ENCODE peak calls at places on chromosomes 5 and 9, in six cellular contexts. One of them, this sample, is unnamed.

GRCh38 chr5:175851727-175852126 is 19.7 kb upstream of the CPLX2 start:
- DNase-seq in GM23248: no peak
- DNase-seq in PC-3: no peak
- DNase-seq in HCT116: no peak
- DNase-seq in SK-N-SH: no peak
- DNase-seq in MM.1S: no peak
- DNase-seq in this sample: no peak

GRCh38 chr9:26012797-26013594 is 334.8 kb upstream of the TUSC1 start:
- DNase-seq in GM23248: peak
- DNase-seq in PC-3: peak
- DNase-seq in HCT116: no peak
- DNase-seq in SK-N-SH: no peak
- DNase-seq in MM.1S: no peak
- DNase-seq in this sample: no peak

GRCh38 chr5:24832021-24832420 is 187.2 kb upstream of the CDH10 start:
- DNase-seq in GM23248: peak
- DNase-seq in PC-3: peak
- DNase-seq in HCT116: no peak
- DNase-seq in SK-N-SH: no peak
- DNase-seq in MM.1S: no peak
- DNase-seq in this sample: no peak

GRCh38 chr9:86734762-86735161 is 212.5 kb downstream of the GAS1 start:
- DNase-seq in GM23248: peak
- DNase-seq in PC-3: peak
- DNase-seq in HCT116: no peak
- DNase-seq in SK-N-SH: no peak
- DNase-seq in MM.1S: no peak
- DNase-seq in this sample: no peak

GRCh38 chr5:59169101-59169767 is 586.4 kb downstream of the RAB3C start:
- DNase-seq in GM23248: no peak
- DNase-seq in PC-3: no peak
- DNase-seq in HCT116: no peak
- DNase-seq in SK-N-SH: no peak
- DNase-seq in MM.1S: no peak
- DNase-seq in this sample: no peak

GRCh38 chr5:53006920-53007890 is 18.1 kb downstream of the ITGA2 start:
- DNase-seq in GM23248: peak
- DNase-seq in PC-3: no peak
- DNase-seq in HCT116: no peak
- DNase-seq in SK-N-SH: no peak
- DNase-seq in MM.1S: no peak
- DNase-seq in this sample: no peak

GRCh38 chr5:131413605-131414559 is 150.0 kb downstream of the CDC42SE2 start:
- DNase-seq in GM23248: no peak
- DNase-seq in PC-3: no peak
- DNase-seq in HCT116: no peak
- DNase-seq in SK-N-SH: no peak
- DNase-seq in MM.1S: peak
- DNase-seq in this sample: no peak

GRCh38 chr5:176883700-176884570 is 15.2 kb downstream of the HK3 start:
- DNase-seq in GM23248: no peak
- DNase-seq in PC-3: no peak
- DNase-seq in HCT116: no peak
- DNase-seq in SK-N-SH: peak
- DNase-seq in MM.1S: no peak
- DNase-seq in this sample: no peak

GRCh38 chr5:1998716-1999317 is 116.1 kb upstream of the IRX4 start:
- DNase-seq in GM23248: no peak
- DNase-seq in PC-3: no peak
- DNase-seq in HCT116: no peak
- DNase-seq in SK-N-SH: no peak
- DNase-seq in MM.1S: no peak
- DNase-seq in this sample: no peak

GRCh38 chr9:68705636-68706578 is 867 bp downstream of the PIP5K1B start:
- DNase-seq in GM23248: no peak
- DNase-seq in PC-3: no peak
- DNase-seq in HCT116: no peak
- DNase-seq in SK-N-SH: peak
- DNase-seq in MM.1S: no peak
- DNase-seq in this sample: peak

GRCh38 chr9:650362-650761 is 191.1 kb upstream of the DMRT1 start:
- DNase-seq in GM23248: peak
- DNase-seq in PC-3: no peak
- DNase-seq in HCT116: no peak
- DNase-seq in SK-N-SH: no peak
- DNase-seq in MM.1S: no peak
- DNase-seq in this sample: peak

GRCh38 chr9:113958556-113958955 is 82.4 kb downstream of the ZNF618 start:
- DNase-seq in GM23248: no peak
- DNase-seq in PC-3: no peak
- DNase-seq in HCT116: no peak
- DNase-seq in SK-N-SH: no peak
- DNase-seq in MM.1S: no peak
- DNase-seq in this sample: no peak

GRCh38 chr9:130330202-130330601 is 64.6 kb downstream of the HMCN2 start:
- DNase-seq in GM23248: no peak
- DNase-seq in PC-3: no peak
- DNase-seq in HCT116: no peak
- DNase-seq in SK-N-SH: no peak
- DNase-seq in MM.1S: no peak
- DNase-seq in this sample: no peak

GRCh38 chr9:121855476-121855875 is 204.0 kb downstream of the DAB2IP start:
- DNase-seq in GM23248: no peak
- DNase-seq in PC-3: no peak
- DNase-seq in HCT116: no peak
- DNase-seq in SK-N-SH: no peak
- DNase-seq in MM.1S: no peak
- DNase-seq in this sample: no peak

GRCh38 chr9:90007516-90008430 is 403.0 kb downstream of the GADD45G start:
- DNase-seq in GM23248: peak
- DNase-seq in PC-3: no peak
- DNase-seq in HCT116: no peak
- DNase-seq in SK-N-SH: no peak
- DNase-seq in MM.1S: no peak
- DNase-seq in this sample: no peak

GRCh38 chr5:96094904-96095303 is 133.3 kb upstream of the ELL2 start:
- DNase-seq in GM23248: no peak
- DNase-seq in PC-3: no peak
- DNase-seq in HCT116: no peak
- DNase-seq in SK-N-SH: no peak
- DNase-seq in MM.1S: no peak
- DNase-seq in this sample: no peak

GRCh38 chr5:61330879-61331406 is 1.1 kb upstream of the ZSWIM6 start:
- DNase-seq in GM23248: peak
- DNase-seq in PC-3: peak
- DNase-seq in HCT116: no peak
- DNase-seq in SK-N-SH: peak
- DNase-seq in MM.1S: peak
- DNase-seq in this sample: peak

GRCh38 chr5:13745508-13745907 is 199.0 kb downstream of the DNAH5 start:
- DNase-seq in GM23248: peak
- DNase-seq in PC-3: peak
- DNase-seq in HCT116: no peak
- DNase-seq in SK-N-SH: no peak
- DNase-seq in MM.1S: no peak
- DNase-seq in this sample: no peak

GRCh38 chr5:66324357-66324756 is 180.3 kb downstream of the SREK1 start:
- DNase-seq in GM23248: no peak
- DNase-seq in PC-3: no peak
- DNase-seq in HCT116: no peak
- DNase-seq in SK-N-SH: no peak
- DNase-seq in MM.1S: no peak
- DNase-seq in this sample: no peak

GRCh38 chr5:147098233-147098790 is 136.5 kb upstream of the STK32A start:
- DNase-seq in GM23248: peak
- DNase-seq in PC-3: peak
- DNase-seq in HCT116: peak
- DNase-seq in SK-N-SH: peak
- DNase-seq in MM.1S: peak
- DNase-seq in this sample: peak
- TF ChIP-seq EZH2phosphoT487 in GM23248: no peak
- TF ChIP-seq EZH2phosphoT487 in PC-3: no peak
- TF ChIP-seq EZH2phosphoT487 in HCT116: no peak
- TF ChIP-seq EZH2phosphoT487 in SK-N-SH: no peak
- TF ChIP-seq EZH2phosphoT487 in MM.1S: no peak
- TF ChIP-seq EZH2phosphoT487 in this sample: peak

GRCh38 chr9:125949721-125950465 is 202.7 kb downstream of the PBX3 start:
- DNase-seq in GM23248: no peak
- DNase-seq in PC-3: no peak
- DNase-seq in HCT116: no peak
- DNase-seq in SK-N-SH: no peak
- DNase-seq in MM.1S: no peak
- DNase-seq in this sample: no peak

GRCh38 chr9:125950880-125951471 is 203.8 kb downstream of the PBX3 start:
- DNase-seq in GM23248: no peak
- DNase-seq in PC-3: no peak
- DNase-seq in HCT116: no peak
- DNase-seq in SK-N-SH: no peak
- DNase-seq in MM.1S: no peak
- DNase-seq in this sample: no peak

GRCh38 chr9:125946397-125946796 is 199.2 kb downstream of the PBX3 start:
- DNase-seq in GM23248: no peak
- DNase-seq in PC-3: no peak
- DNase-seq in HCT116: no peak
- DNase-seq in SK-N-SH: no peak
- DNase-seq in MM.1S: no peak
- DNase-seq in this sample: no peak

GRCh38 chr9:125953314-125954019 is 206.3 kb downstream of the PBX3 start:
- DNase-seq in GM23248: no peak
- DNase-seq in PC-3: no peak
- DNase-seq in HCT116: no peak
- DNase-seq in SK-N-SH: no peak
- DNase-seq in MM.1S: no peak
- DNase-seq in this sample: no peak

GRCh38 chr9:125949247-125949646 is 202.1 kb downstream of the PBX3 start:
- DNase-seq in GM23248: no peak
- DNase-seq in PC-3: peak
- DNase-seq in HCT116: no peak
- DNase-seq in SK-N-SH: no peak
- DNase-seq in MM.1S: no peak
- DNase-seq in this sample: no peak
- H3K4me2 ChIP-seq in GM23248: no peak
- H3K4me2 ChIP-seq in PC-3: no peak
- H3K4me2 ChIP-seq in HCT116: no peak
- H3K4me2 ChIP-seq in SK-N-SH: no peak
- H3K4me2 ChIP-seq in MM.1S: no peak
- H3K4me2 ChIP-seq in this sample: no peak

DNA sequence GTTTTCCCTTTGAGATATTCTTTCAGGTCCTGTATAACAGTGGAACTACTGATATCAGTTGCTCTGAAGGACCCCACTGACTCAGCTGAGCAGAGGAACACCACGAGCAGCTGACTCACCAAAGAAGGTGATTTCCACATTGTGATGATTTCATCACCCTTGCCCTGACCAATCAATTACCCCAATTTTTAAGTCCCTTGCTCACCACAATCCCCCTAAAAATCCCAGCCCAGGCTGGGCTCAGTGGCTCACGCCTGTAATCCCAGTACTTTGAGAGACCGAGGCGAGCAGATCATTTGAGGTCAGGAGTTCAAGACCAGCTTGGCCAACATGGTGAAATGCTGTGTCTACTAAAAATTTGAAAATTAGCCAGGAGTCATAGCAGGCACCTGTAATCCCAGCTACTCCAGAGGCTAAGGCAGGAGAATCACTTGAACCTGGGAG is 125.3 kb upstream of the ABCA1 start:
- DNase-seq in GM23248: peak
- DNase-seq in PC-3: peak
- DNase-seq in HCT116: no peak
- DNase-seq in SK-N-SH: no peak
- DNase-seq in MM.1S: no peak
- DNase-seq in this sample: no peak
- H3K9ac ChIP-seq in GM23248: no peak
- H3K9ac ChIP-seq in PC-3: no peak
- H3K9ac ChIP-seq in HCT116: no peak
- H3K9ac ChIP-seq in SK-N-SH: no peak
- H3K9ac ChIP-seq in MM.1S: no peak
- H3K9ac ChIP-seq in this sample: no peak

DNA sequence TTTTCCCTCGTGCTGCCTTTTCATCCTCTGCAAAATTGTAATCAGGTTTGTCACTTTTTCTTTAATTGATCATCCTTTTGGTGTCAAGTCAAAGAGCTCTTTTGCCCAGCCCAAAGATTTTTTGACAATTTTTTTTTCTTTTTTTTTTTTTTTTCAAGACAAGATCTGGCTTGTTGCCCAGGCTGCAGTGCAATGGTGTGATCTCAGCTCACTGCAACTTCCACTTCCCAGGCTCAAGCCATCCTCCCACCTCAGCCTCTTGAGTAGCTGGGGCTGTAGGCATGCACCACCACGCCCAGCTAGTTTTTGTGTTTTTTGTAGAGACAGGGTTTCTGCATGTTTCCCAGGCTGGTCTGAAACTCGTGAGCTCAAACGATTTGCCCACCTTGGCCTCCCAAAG is 36.7 kb downstream of the CDK7 start:
- DNase-seq in GM23248: peak
- DNase-seq in PC-3: peak
- DNase-seq in HCT116: no peak
- DNase-seq in SK-N-SH: no peak
- DNase-seq in MM.1S: no peak
- DNase-seq in this sample: no peak
- TF ChIP-seq EZH2phosphoT487 in GM23248: no peak
- TF ChIP-seq EZH2phosphoT487 in PC-3: no peak
- TF ChIP-seq EZH2phosphoT487 in HCT116: no peak
- TF ChIP-seq EZH2phosphoT487 in SK-N-SH: no peak
- TF ChIP-seq EZH2phosphoT487 in MM.1S: no peak
- TF ChIP-seq EZH2phosphoT487 in this sample: no peak

DNA sequence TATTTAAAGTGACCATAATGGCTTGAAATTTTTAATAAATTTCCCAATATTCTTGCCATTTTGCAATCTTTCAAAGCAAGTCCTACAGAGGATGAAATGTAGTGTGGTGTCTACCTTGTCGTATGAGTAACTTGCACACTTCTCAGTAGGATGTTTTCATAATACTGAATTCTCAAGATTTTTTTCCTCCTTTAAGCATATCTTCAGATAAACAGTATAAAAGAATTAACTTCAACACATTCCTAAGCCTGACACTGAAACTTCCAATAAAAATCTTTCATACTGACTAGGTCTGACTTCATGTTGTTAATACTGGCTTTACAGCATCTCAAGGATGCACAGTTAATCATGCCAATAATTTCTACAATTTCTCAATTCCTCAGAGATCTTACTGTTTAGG is 62.0 kb downstream of the DROSHA start:
- DNase-seq in GM23248: peak
- DNase-seq in PC-3: no peak
- DNase-seq in HCT116: no peak
- DNase-seq in SK-N-SH: no peak
- DNase-seq in MM.1S: no peak
- DNase-seq in this sample: no peak
- H3K4me2 ChIP-seq in GM23248: peak
- H3K4me2 ChIP-seq in PC-3: no peak
- H3K4me2 ChIP-seq in HCT116: no peak
- H3K4me2 ChIP-seq in SK-N-SH: no peak
- H3K4me2 ChIP-seq in MM.1S: no peak
- H3K4me2 ChIP-seq in this sample: no peak